ENCODE peak calls at places on chromosomes 13 and 19, in four cellular contexts. One of them, this sample, is unnamed.

GRCh38 chr19:31139871-31140505 is 209.2 kb downstream of the TSHZ3 start:
- DNase-seq in astrocyte of the hippocampus: peak
- DNase-seq in heart left ventricle: no peak
- DNase-seq in stimulated activated CD8-positive, alpha-beta memory T cell treated with anti-CD3 and anti-CD28 coated beads, Interleukin-7, amount 100 ng/mL, for 1 hour: no peak
- DNase-seq in this sample: peak

GRCh38 chr13:59301166-59301551 is 862.6 kb downstream of the DIAPH3 start:
- DNase-seq in heart left ventricle: no peak
- DNase-seq in astrocyte of the hippocampus: no peak
- DNase-seq in stimulated activated CD8-positive, alpha-beta memory T cell treated with anti-CD3 and anti-CD28 coated beads, Interleukin-7, amount 100 ng/mL, for 1 hour: no peak
- DNase-seq in this sample: no peak

GRCh38 chr13:24263652-24264051 is 45.7 kb upstream of the C1QTNF9 start:
- DNase-seq in heart left ventricle: no peak
- DNase-seq in stimulated activated CD8-positive, alpha-beta memory T cell treated with anti-CD3 and anti-CD28 coated beads, Interleukin-7, amount 100 ng/mL, for 1 hour: no peak
- DNase-seq in astrocyte of the hippocampus: peak
- DNase-seq in this sample: no peak

GRCh38 chr19:10805758-10806247 is 30.2 kb downstream of the TMED1 start:
- DNase-seq in astrocyte of the hippocampus: no peak
- DNase-seq in heart left ventricle: no peak
- DNase-seq in stimulated activated CD8-positive, alpha-beta memory T cell treated with anti-CD3 and anti-CD28 coated beads, Interleukin-7, amount 100 ng/mL, for 1 hour: no peak
- DNase-seq in this sample: no peak

GRCh38 chr19:13526552-13526951 is 20.3 kb upstream of the CACNA1A start:
- DNase-seq in stimulated activated CD8-positive, alpha-beta memory T cell treated with anti-CD3 and anti-CD28 coated beads, Interleukin-7, amount 100 ng/mL, for 1 hour: no peak
- DNase-seq in astrocyte of the hippocampus: peak
- DNase-seq in heart left ventricle: no peak
- DNase-seq in this sample: no peak

GRCh38 chr19:5128251-5128931 is 159.5 kb downstream of the KDM4B start:
- DNase-seq in astrocyte of the hippocampus: peak
- DNase-seq in heart left ventricle: peak
- DNase-seq in stimulated activated CD8-positive, alpha-beta memory T cell treated with anti-CD3 and anti-CD28 coated beads, Interleukin-7, amount 100 ng/mL, for 1 hour: no peak
- DNase-seq in this sample: peak

GRCh38 chr13:23710366-23710765 is 140.2 kb downstream of the TNFRSF19 start:
- DNase-seq in stimulated activated CD8-positive, alpha-beta memory T cell treated with anti-CD3 and anti-CD28 coated beads, Interleukin-7, amount 100 ng/mL, for 1 hour: no peak
- DNase-seq in astrocyte of the hippocampus: no peak
- DNase-seq in heart left ventricle: no peak
- DNase-seq in this sample: no peak

GRCh38 chr13:30978981-30979956 is 46.8 kb downstream of the TEX26 start:
- DNase-seq in stimulated activated CD8-positive, alpha-beta memory T cell treated with anti-CD3 and anti-CD28 coated beads, Interleukin-7, amount 100 ng/mL, for 1 hour: no peak
- DNase-seq in astrocyte of the hippocampus: no peak
- DNase-seq in heart left ventricle: no peak
- DNase-seq in this sample: peak

GRCh38 chr19:4896372-4896771 is 6.3 kb downstream of the ARRDC5 start:
- DNase-seq in stimulated activated CD8-positive, alpha-beta memory T cell treated with anti-CD3 and anti-CD28 coated beads, Interleukin-7, amount 100 ng/mL, for 1 hour: no peak
- DNase-seq in astrocyte of the hippocampus: peak
- DNase-seq in heart left ventricle: no peak
- DNase-seq in this sample: no peak

GRCh38 chr13:48562296-48563066 is 29.6 kb upstream of the RCBTB2 start:
- DNase-seq in stimulated activated CD8-positive, alpha-beta memory T cell treated with anti-CD3 and anti-CD28 coated beads, Interleukin-7, amount 100 ng/mL, for 1 hour: peak
- DNase-seq in astrocyte of the hippocampus: no peak
- DNase-seq in heart left ventricle: no peak
- DNase-seq in this sample: no peak

GRCh38 chr13:112806761-112807652 is 117.2 kb downstream of the ATP11A start:
- DNase-seq in heart left ventricle: no peak
- DNase-seq in astrocyte of the hippocampus: peak
- DNase-seq in stimulated activated CD8-positive, alpha-beta memory T cell treated with anti-CD3 and anti-CD28 coated beads, Interleukin-7, amount 100 ng/mL, for 1 hour: no peak
- DNase-seq in this sample: peak

GRCh38 chr13:109974354-109974753 is 188.0 kb upstream of the IRS2 start:
- DNase-seq in stimulated activated CD8-positive, alpha-beta memory T cell treated with anti-CD3 and anti-CD28 coated beads, Interleukin-7, amount 100 ng/mL, for 1 hour: no peak
- DNase-seq in astrocyte of the hippocampus: no peak
- DNase-seq in heart left ventricle: no peak
- DNase-seq in this sample: no peak

GRCh38 chr13:44231786-44232516 is 141.7 kb upstream of the SERP2 start:
- DNase-seq in stimulated activated CD8-positive, alpha-beta memory T cell treated with anti-CD3 and anti-CD28 coated beads, Interleukin-7, amount 100 ng/mL, for 1 hour: no peak
- DNase-seq in heart left ventricle: peak
- DNase-seq in astrocyte of the hippocampus: peak
- DNase-seq in this sample: peak

GRCh38 chr19:51637362-51637978 is 7.3 kb upstream of the SIGLEC5 start:
- DNase-seq in stimulated activated CD8-positive, alpha-beta memory T cell treated with anti-CD3 and anti-CD28 coated beads, Interleukin-7, amount 100 ng/mL, for 1 hour: no peak
- DNase-seq in heart left ventricle: no peak
- DNase-seq in astrocyte of the hippocampus: no peak
- DNase-seq in this sample: no peak

GRCh38 chr13:50990540-50991506 is 81.2 kb downstream of the RNASEH2B start:
- DNase-seq in stimulated activated CD8-positive, alpha-beta memory T cell treated with anti-CD3 and anti-CD28 coated beads, Interleukin-7, amount 100 ng/mL, for 1 hour: no peak
- DNase-seq in heart left ventricle: peak
- DNase-seq in astrocyte of the hippocampus: peak
- DNase-seq in this sample: peak

GRCh38 chr19:38843175-38843758 is 6.5 kb downstream of the HNRNPL start:
- DNase-seq in heart left ventricle: no peak
- DNase-seq in stimulated activated CD8-positive, alpha-beta memory T cell treated with anti-CD3 and anti-CD28 coated beads, Interleukin-7, amount 100 ng/mL, for 1 hour: no peak
- DNase-seq in astrocyte of the hippocampus: no peak
- DNase-seq in this sample: no peak

GRCh38 chr13:88526186-88526852 is 855.1 kb downstream of the SLITRK5 start:
- DNase-seq in heart left ventricle: no peak
- DNase-seq in stimulated activated CD8-positive, alpha-beta memory T cell treated with anti-CD3 and anti-CD28 coated beads, Interleukin-7, amount 100 ng/mL, for 1 hour: no peak
- DNase-seq in astrocyte of the hippocampus: no peak
- DNase-seq in this sample: peak

GRCh38 chr13:23922005-23922932 is 25.0 kb upstream of the C1QTNF9B start:
- DNase-seq in astrocyte of the hippocampus: peak
- DNase-seq in heart left ventricle: no peak
- DNase-seq in stimulated activated CD8-positive, alpha-beta memory T cell treated with anti-CD3 and anti-CD28 coated beads, Interleukin-7, amount 100 ng/mL, for 1 hour: no peak
- DNase-seq in this sample: no peak

GRCh38 chr19:46753420-46754155 is 7.3 kb upstream of the STRN4 start:
- DNase-seq in astrocyte of the hippocampus: no peak
- DNase-seq in heart left ventricle: no peak
- DNase-seq in stimulated activated CD8-positive, alpha-beta memory T cell treated with anti-CD3 and anti-CD28 coated beads, Interleukin-7, amount 100 ng/mL, for 1 hour: peak
- DNase-seq in this sample: peak

GRCh38 chr13:43185206-43185605 is 161.8 kb downstream of the DNAJC15 start:
- DNase-seq in heart left ventricle: no peak
- DNase-seq in astrocyte of the hippocampus: no peak
- DNase-seq in stimulated activated CD8-positive, alpha-beta memory T cell treated with anti-CD3 and anti-CD28 coated beads, Interleukin-7, amount 100 ng/mL, for 1 hour: no peak
- DNase-seq in this sample: no peak

GRCh38 chr13:78436311-78436710 is 167.0 kb downstream of the POU4F1 start:
- DNase-seq in astrocyte of the hippocampus: no peak
- DNase-seq in stimulated activated CD8-positive, alpha-beta memory T cell treated with anti-CD3 and anti-CD28 coated beads, Interleukin-7, amount 100 ng/mL, for 1 hour: no peak
- DNase-seq in heart left ventricle: no peak
- DNase-seq in this sample: no peak

GRCh38 chr19:46283771-46284170 is 13.1 kb upstream of the HIF3A start:
- DNase-seq in heart left ventricle: peak
- DNase-seq in stimulated activated CD8-positive, alpha-beta memory T cell treated with anti-CD3 and anti-CD28 coated beads, Interleukin-7, amount 100 ng/mL, for 1 hour: no peak
- DNase-seq in astrocyte of the hippocampus: no peak
- DNase-seq in this sample: no peak

GRCh38 chr13:84553252-84553651 is 671.0 kb upstream of the SLITRK1 start:
- DNase-seq in astrocyte of the hippocampus: no peak
- DNase-seq in stimulated activated CD8-positive, alpha-beta memory T cell treated with anti-CD3 and anti-CD28 coated beads, Interleukin-7, amount 100 ng/mL, for 1 hour: no peak
- DNase-seq in heart left ventricle: no peak
- DNase-seq in this sample: peak

GRCh38 chr13:62033932-62034331 is 618.3 kb upstream of the PCDH20 start:
- DNase-seq in stimulated activated CD8-positive, alpha-beta memory T cell treated with anti-CD3 and anti-CD28 coated beads, Interleukin-7, amount 100 ng/mL, for 1 hour: no peak
- DNase-seq in heart left ventricle: no peak
- DNase-seq in astrocyte of the hippocampus: no peak
- DNase-seq in this sample: no peak

GRCh38 chr19:56596676-56597075 is 1.6 kb downstream of the ZNF71 start:
- DNase-seq in heart left ventricle: no peak
- DNase-seq in astrocyte of the hippocampus: no peak
- DNase-seq in stimulated activated CD8-positive, alpha-beta memory T cell treated with anti-CD3 and anti-CD28 coated beads, Interleukin-7, amount 100 ng/mL, for 1 hour: no peak
- DNase-seq in this sample: no peak

GRCh38 chr19:51157265-51157664 is 15.2 kb downstream of the SIGLEC7 start:
- DNase-seq in astrocyte of the hippocampus: no peak
- DNase-seq in stimulated activated CD8-positive, alpha-beta memory T cell treated with anti-CD3 and anti-CD28 coated beads, Interleukin-7, amount 100 ng/mL, for 1 hour: no peak
- DNase-seq in heart left ventricle: no peak
- DNase-seq in this sample: no peak

GRCh38 chr13:53398051-53398450 is 369.4 kb downstream of the OLFM4 start:
- DNase-seq in stimulated activated CD8-positive, alpha-beta memory T cell treated with anti-CD3 and anti-CD28 coated beads, Interleukin-7, amount 100 ng/mL, for 1 hour: no peak
- DNase-seq in heart left ventricle: no peak
- DNase-seq in astrocyte of the hippocampus: no peak
- DNase-seq in this sample: no peak

GRCh38 chr13:98349731-98350305 is 172.7 kb upstream of the RNF113B start:
- DNase-seq in stimulated activated CD8-positive, alpha-beta memory T cell treated with anti-CD3 and anti-CD28 coated beads, Interleukin-7, amount 100 ng/mL, for 1 hour: no peak
- DNase-seq in astrocyte of the hippocampus: no peak
- DNase-seq in heart left ventricle: no peak
- DNase-seq in this sample: peak

GRCh38 chr13:97011446-97012131 is 17.3 kb upstream of the OXGR1 start:
- DNase-seq in stimulated activated CD8-positive, alpha-beta memory T cell treated with anti-CD3 and anti-CD28 coated beads, Interleukin-7, amount 100 ng/mL, for 1 hour: no peak
- DNase-seq in heart left ventricle: no peak
- DNase-seq in astrocyte of the hippocampus: no peak
- DNase-seq in this sample: no peak

This sample was measured in left kidney.